ENCODE peak calls at places on chromosomes 5 and 9, in six cellular contexts. L, V, S, O, Q and E are unnamed samples.

GRCh38 chr5:1568201-1568979 is 44.6 kb upstream of the LPCAT1 start:
- DNase-seq in L (peak), V (no peak), S (no peak), O (peak), Q (no peak), E (no peak)

GRCh38 chr9:125355601-125356000 is 94.0 kb downstream of the GAPVD1 start:
- DNase-seq in L (no peak), V (no peak), S (no peak), O (no peak), Q (no peak), E (no peak)

GRCh38 chr5:130155395-130155794 is 251.1 kb downstream of the CHSY3 start:
- DNase-seq in L (no peak), V (no peak), S (no peak), O (no peak), Q (no peak), E (no peak)

GRCh38 chr5:140239939-140240700 is 62.8 kb downstream of the PFDN1 start:
- DNase-seq in L (peak), V (peak), S (peak), O (peak), Q (peak), E (peak)

GRCh38 chr9:115240676-115241075 is 122.7 kb upstream of the TNC start:
- DNase-seq in L (no peak), V (no peak), S (no peak), O (no peak), Q (no peak), E (no peak)

GRCh38 chr5:74124826-74125225 is 498.8 kb downstream of the ARHGEF28 start:
- DNase-seq in L (no peak), V (no peak), S (no peak), O (no peak), Q (no peak), E (no peak)

GRCh38 chr5:23507278-23507685 is at the start of gene PRDM9:
- DNase-seq in L (no peak), V (no peak), S (no peak), O (no peak), Q (no peak), E (no peak)

GRCh38 chr9:131755541-131756198 is 15.8 kb upstream of the RAPGEF1 start:
- DNase-seq in L (peak), V (peak), S (peak), O (peak), Q (peak), E (peak)

GRCh38 chr9:129398901-129399300 is 220.8 kb upstream of the IER5L start:
- DNase-seq in L (no peak), V (no peak), S (no peak), O (no peak), Q (no peak), E (no peak)

GRCh38 chr5:9838906-9839305 is 208.8 kb upstream of the TAS2R1 start:
- DNase-seq in L (no peak), V (no peak), S (no peak), O (no peak), Q (no peak), E (no peak)

GRCh38 chr9:99905833-99906402 is 536 bp upstream of the STX17 start:
- DNase-seq in L (no peak), V (no peak), S (no peak), O (peak), Q (no peak), E (no peak)

GRCh38 chr5:53397845-53398244 is 82.6 kb upstream of the FST start:
- DNase-seq in L (no peak), V (no peak), S (no peak), O (peak), Q (no peak), E (no peak)

GRCh38 chr9:15218994-15219393 is 88.0 kb downstream of the TTC39B start:
- DNase-seq in L (no peak), V (no peak), S (no peak), O (no peak), Q (no peak), E (no peak)

GRCh38 chr9:138117836-138118235 is 240.3 kb downstream of the CACNA1B start:
- DNase-seq in L (no peak), V (no peak), S (no peak), O (no peak), Q (no peak), E (no peak)

GRCh38 chr9:133352635-133353340 is 3.5 kb downstream of the SURF1 start:
- DNase-seq in L (no peak), V (no peak), S (no peak), O (no peak), Q (no peak), E (no peak)

GRCh38 chr9:93276973-93277372 is 93.0 kb downstream of the WNK2 start:
- DNase-seq in L (no peak), V (no peak), S (no peak), O (no peak), Q (peak), E (no peak)

GRCh38 chr9:70291446-70291845 is 32.7 kb downstream of the SMC5 start:
- DNase-seq in L (no peak), V (no peak), S (no peak), O (no peak), Q (no peak), E (no peak)

GRCh38 chr9:91776409-91777365 is 173.3 kb downstream of the ROR2 start:
- DNase-seq in L (no peak), V (no peak), S (no peak), O (peak), Q (no peak), E (no peak)

GRCh38 chr5:52837068-52837467 is 49.4 kb downstream of the ITGA1 start:
- DNase-seq in L (no peak), V (no peak), S (no peak), O (no peak), Q (no peak), E (no peak)

GRCh38 chr5:16937023-16937379 is 913 bp upstream of the MYO10 start:
- DNase-seq in L (no peak), V (no peak), S (no peak), O (no peak), Q (no peak), E (no peak)

GRCh38 chr5:180007582-180007981 is 64.0 kb downstream of the RNF130 start:
- DNase-seq in L (no peak), V (no peak), S (no peak), O (no peak), Q (no peak), E (peak)

GRCh38 chr5:52043137-52043536 is 659.9 kb downstream of the ISL1 start:
- DNase-seq in L (no peak), V (no peak), S (no peak), O (no peak), Q (no peak), E (no peak)

GRCh38 chr5:142427529-142427928 is 102.7 kb upstream of the SPRY4 start:
- DNase-seq in L (no peak), V (no peak), S (no peak), O (no peak), Q (no peak), E (no peak)

GRCh38 chr5:43041669-43042175 is 1.6 kb upstream of the ANXA2R start:
- DNase-seq in L (peak), V (no peak), S (no peak), O (peak), Q (peak), E (peak)

GRCh38 chr9:118336167-118336951 is 632.2 kb downstream of the TLR4 start:
- DNase-seq in L (no peak), V (no peak), S (no peak), O (no peak), Q (no peak), E (no peak)

GRCh38 chr9:126916909-126917308 is 2.3 kb downstream of the RALGPS1 start:
- DNase-seq in L (no peak), V (no peak), S (no peak), O (no peak), Q (no peak), E (no peak)

GRCh38 chr9:136614372-136614922 is 48.3 kb upstream of the EGFL7 start:
- DNase-seq in L (no peak), V (no peak), S (no peak), O (peak), Q (no peak), E (no peak)

GRCh38 chr9:106284300-106284699 is 578.7 kb upstream of the ZNF462 start:
- DNase-seq in L (no peak), V (no peak), S (no peak), O (no peak), Q (no peak), E (no peak)